ENCODE peak calls at places on chromosomes 12 and 14, in four cellular contexts. P, R, N and E are unnamed samples.

GRCh38 chr12:116459921-116460666 is 99.1 kb upstream of the MAP1LC3B2 start:
- DNase-seq in N (peak; percentile 6), P (no peak), R (no peak), E (peak; percentile 39)

GRCh38 chr12:70255311-70255710 is 12.1 kb downstream of the CNOT2 start:
- DNase-seq in N (peak; percentile 40), P (no peak), R (no peak), E (no peak)

GRCh38 chr14:57066463-57066862 is 202.2 kb downstream of the EXOC5 start:
- DNase-seq in N (no peak), P (no peak), R (no peak), E (peak; percentile 24)

GRCh38 chr12:92470608-92471021 is 232.2 kb upstream of the PLEKHG7 start:
- DNase-seq in N (no peak), R (no peak), P (no peak), E (no peak)

GRCh38 chr12:105939181-105939721 is 199.5 kb downstream of the NUAK1 start:
- DNase-seq in P (no peak), R (no peak), N (no peak), E (no peak)

GRCh38 chr12:55816876-55817351 is 610 bp downstream of the SARNP start:
- DNase-seq in N (no peak), P (no peak), R (no peak), E (no peak)

GRCh38 chr12:112413846-112414625 is 4.6 kb upstream of the RPL6 start:
- DNase-seq in R (no peak), P (no peak), N (no peak), E (no peak)

GRCh38 chr12:107304588-107305532 is 211.5 kb upstream of the CRY1 start:
- DNase-seq in R (no peak), N (no peak), P (no peak), E (no peak)

GRCh38 chr12:75706786-75707605 is 195.6 kb upstream of the KRR1 start:
- DNase-seq in P (no peak), N (peak; percentile 90), R (no peak), E (no peak)

GRCh38 chr12:68018315-68018714 is 29.1 kb downstream of the IFNG-AS1 start:
- DNase-seq in N (no peak), R (no peak), P (no peak), E (no peak)

GRCh38 chr12:79998554-79998953 is 63.7 kb upstream of the PPP1R12A start:
- DNase-seq in R (no peak), N (no peak), P (no peak), E (no peak)

GRCh38 chr12:68733661-68734071 is 12.3 kb upstream of the SLC35E3 start:
- DNase-seq in N (peak; percentile 65), P (no peak), R (no peak), E (no peak)

GRCh38 chr12:44837114-44837800 is 38.9 kb downstream of the NELL2 start:
- DNase-seq in R (no peak), N (no peak), P (no peak), E (no peak)

GRCh38 chr12:124171231-124171985 is 123.5 kb upstream of the RFLNA start:
- DNase-seq in R (no peak), N (no peak), P (no peak), E (no peak)

GRCh38 chr14:33922125-33922524 is 28.7 kb downstream of the EGLN3 start:
- DNase-seq in P (no peak), R (no peak), N (no peak), E (no peak)
- H3K4me3 ChIP-seq in P (no peak overlapping the region), R (no peak overlapping the region), N (no peak overlapping the region), E (no peak overlapping the region)

DNA sequence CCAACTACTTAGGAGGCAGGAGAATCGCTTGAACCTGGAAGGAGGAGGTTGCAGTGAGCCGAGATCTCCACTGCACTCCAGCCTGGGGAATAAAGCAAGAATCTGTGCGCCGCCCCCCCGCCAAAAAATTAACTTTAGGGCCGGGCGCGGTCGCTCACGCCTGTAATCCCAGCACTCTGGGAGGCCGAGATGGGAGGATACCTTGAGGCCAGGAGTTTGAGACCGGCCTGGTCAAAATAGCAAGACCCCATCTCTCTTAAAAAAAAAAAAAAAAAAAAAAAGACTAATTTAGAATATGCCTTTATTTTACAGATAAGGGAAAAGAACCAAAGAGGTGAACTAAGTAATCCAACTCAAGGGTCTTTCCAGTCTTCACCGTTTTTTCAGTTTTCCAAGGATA is 1.2 kb downstream of the KANSL2 start:
- DNase-seq in R (no peak), P (no peak), N (no peak), E (no peak)
- H3K4me3 ChIP-seq in R (no peak overlapping the region), P (peak overlapping the region; percentile 88), N (peak overlapping the region; percentile 99), E (peak overlapping the region; percentile 90)

GRCh38 chr12:6604254-6605029 is 2.7 kb downstream of the CHD4 start:
- DNase-seq in R (no peak), P (no peak), N (peak; percentile 65), E (no peak)
- H3K4me3 ChIP-seq in R (no peak overlapping the region), P (peak overlapping the region; percentile 88), N (peak overlapping the region; percentile 84), E (no peak overlapping the region)

GRCh38 chr12:57476162-57476992 is 3.3 kb downstream of the ARHGAP9 start:
- DNase-seq in R (no peak), N (no peak), P (no peak), E (no peak)

GRCh38 chr12:57476993-57477709 is 2.5 kb downstream of the ARHGAP9 start:
- DNase-seq in R (no peak), N (no peak), P (no peak), E (no peak)

GRCh38 chr12:57479376-57480115 is at the start of gene ARHGAP9:
- DNase-seq in R (no peak), P (no peak), N (no peak), E (no peak)

GRCh38 chr12:57477710-57478681 is 1.7 kb downstream of the ARHGAP9 start:
- DNase-seq in N (peak; percentile 59), R (no peak), P (no peak), E (no peak)

GRCh38 chr12:57479043-57479375 is 657 bp downstream of the ARHGAP9 start:
- DNase-seq in R (no peak), P (no peak), N (no peak), E (no peak)
- H3K4me3 ChIP-seq in R (no peak overlapping the region), P (no peak overlapping the region), N (no peak overlapping the region), E (no peak overlapping the region)

DNA sequence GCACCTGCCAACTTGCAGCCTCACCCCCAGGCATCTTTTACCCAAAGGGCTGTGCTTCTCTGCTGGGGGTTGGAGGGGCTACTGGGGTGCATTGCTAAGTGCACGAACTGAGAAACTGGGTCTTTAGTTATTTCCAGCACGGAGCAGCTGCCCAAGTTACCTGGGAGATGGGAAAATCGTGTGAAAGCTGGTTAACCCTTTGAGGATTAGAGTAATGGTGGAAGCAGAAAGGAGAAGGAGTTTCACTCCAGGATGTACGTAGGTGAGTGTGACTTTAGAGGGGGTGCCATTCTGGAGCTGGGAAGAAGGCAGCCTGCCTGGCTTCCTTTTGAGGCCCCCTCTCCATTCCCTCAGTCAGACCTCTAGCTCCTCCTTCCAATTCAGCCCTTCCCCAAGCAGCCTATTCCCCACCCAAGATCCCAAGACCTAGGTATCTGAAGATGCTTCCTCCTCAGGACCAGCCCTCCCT is 1.0 kb upstream of the ADCY6 start:
- DNase-seq in N (no peak), P (no peak), R (no peak), E (no peak)
- H3K4me3 ChIP-seq in N (peak overlapping the region; percentile 65), P (peak overlapping the region; percentile 86), R (no peak overlapping the region), E (peak overlapping the region; percentile 87)

GRCh38 chr12:32505546-32505945 is 106.2 kb downstream of the FGD4 start:
- DNase-seq in R (no peak), N (no peak), P (no peak), E (no peak)

GRCh38 chr12:32505067-32505466 is 105.7 kb downstream of the FGD4 start:
- DNase-seq in R (no peak), N (no peak), P (no peak), E (no peak)

GRCh38 chr12:32509328-32510122 is 110.2 kb downstream of the FGD4 start:
- DNase-seq in P (no peak), N (no peak), R (no peak), E (no peak)

GRCh38 chr12:32508626-32509025 is 109.3 kb downstream of the FGD4 start:
- DNase-seq in R (no peak), P (no peak), N (no peak), E (no peak)

DNA sequence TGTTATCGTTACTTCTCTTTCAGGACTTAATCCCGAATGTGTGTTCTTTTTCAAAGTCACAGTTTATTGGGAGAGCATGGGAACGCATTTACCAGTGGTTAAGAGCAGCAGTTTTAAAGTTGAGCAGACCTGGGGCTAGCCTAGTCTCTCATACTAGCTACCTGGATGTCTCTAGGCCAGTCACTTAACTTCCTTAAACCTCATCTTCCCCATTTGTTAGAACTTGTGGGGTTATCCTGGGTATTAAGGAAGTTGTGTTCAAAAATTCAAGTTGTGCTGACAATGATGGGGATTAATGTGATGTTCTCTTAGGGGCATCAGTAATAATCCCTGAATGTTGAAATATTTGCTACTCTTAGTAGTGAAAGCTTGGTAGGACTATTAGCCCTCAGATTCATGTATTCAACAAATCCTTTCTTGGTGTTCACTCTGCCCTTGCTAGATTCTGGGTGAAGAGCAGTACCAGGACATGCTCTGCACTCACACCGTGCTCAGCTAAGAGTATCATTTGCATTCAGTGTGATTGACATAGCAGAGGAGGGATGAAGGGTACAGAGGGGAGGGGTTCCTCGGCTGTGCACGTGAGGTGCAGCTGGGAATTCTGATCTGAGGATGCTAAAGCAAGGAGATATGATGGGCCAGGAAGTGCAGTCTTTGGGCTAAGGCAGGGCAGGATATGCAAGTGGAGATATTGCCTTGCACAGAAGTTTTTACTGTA is 108.4 kb downstream of the FGD4 start:
- DNase-seq in N (no peak), P (no peak), R (no peak), E (no peak)
- H3K4me3 ChIP-seq in N (no peak overlapping the region), P (no peak overlapping the region), R (no peak overlapping the region), E (no peak overlapping the region)

GRCh38 chr14:61698216-61698980 is 3.1 kb downstream of the HIF1A start:
- DNase-seq in P (no peak), N (no peak), R (no peak), E (no peak)
- H3K4me3 ChIP-seq in P (peak overlapping the region; percentile 84), N (peak overlapping the region; percentile 89), R (peak overlapping the region; percentile 8), E (no peak overlapping the region)

GRCh38 chr12:132561784-132562156 is 48.6 kb downstream of the LRCOL1 start:
- DNase-seq in P (peak; percentile 28), R (no peak), N (peak; percentile 13), E (no peak)
- H3K4me3 ChIP-seq in P (peak overlapping the region; percentile 88), R (no peak overlapping the region), N (no peak overlapping the region), E (no peak overlapping the region)

DNA sequence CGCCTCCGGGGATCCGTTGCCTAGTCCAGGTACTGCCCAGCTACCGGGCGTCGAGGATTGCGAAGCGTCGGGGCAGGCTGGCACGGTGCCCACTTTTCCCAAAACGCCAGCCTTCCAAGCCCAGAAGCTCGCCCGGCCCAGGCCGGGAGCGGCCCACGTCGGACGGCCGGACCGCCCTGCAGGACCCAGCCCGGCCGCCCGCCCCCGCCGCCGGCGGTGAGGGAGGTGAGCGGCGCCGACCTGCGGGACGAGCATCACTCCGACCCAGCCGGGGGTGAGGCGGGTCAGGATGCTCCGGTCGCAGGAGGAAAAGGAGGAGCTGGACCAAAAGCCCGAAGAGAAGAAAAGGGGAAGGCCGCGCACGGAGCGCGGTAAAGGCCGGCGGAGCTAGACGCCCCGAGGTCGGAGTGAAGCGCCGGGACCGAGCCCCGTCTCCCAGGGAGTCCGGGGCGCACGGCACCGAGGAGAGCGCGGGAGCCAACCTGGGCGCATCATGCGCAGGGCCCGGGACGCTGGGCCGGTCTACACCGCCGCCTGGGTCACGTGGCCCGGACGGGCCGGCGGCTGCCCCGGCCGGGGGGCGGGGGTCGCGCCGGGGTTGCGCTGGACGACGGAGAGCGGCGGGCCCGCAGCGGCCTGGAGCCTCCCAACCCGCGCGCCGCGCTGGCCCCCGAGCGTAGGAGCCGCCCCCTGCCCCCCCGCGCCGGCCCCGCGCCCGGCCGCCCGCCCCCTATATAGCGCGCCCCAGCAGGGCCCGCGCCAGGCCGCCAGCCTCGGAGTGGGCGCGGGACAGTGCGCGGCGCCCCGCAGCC is at the start of gene AQP5:
- DNase-seq in P (no peak), R (no peak), N (no peak), E (no peak)
- H3K4me3 ChIP-seq in P (peak within 1 kb of the TSS; percentile 36), R (no peak within 1 kb of the TSS), N (no peak within 1 kb of the TSS), E (no peak within 1 kb of the TSS)